ENCODE peak calls at places on chromosomes 6 and 20, in eight cellular contexts. N is HCT116, J is uterus, G is erythroblast, H is Peyer's patch, S is heart left ventricle, I is IMR-90, P is breast epithelium. C is an unnamed sample.

GRCh38 chr6:90421656-90422055 is 125.0 kb upstream of the BACH2 start:
- DNase-seq in N (no peak), J (no peak), G (no peak), H (no peak), S (no peak), I (no peak), P (no peak), C (no peak)

GRCh38 chr6:26743941-26744699 is 84.6 kb upstream of the ZNF322 start:
- DNase-seq in N (no peak), J (no peak), G (no peak), H (no peak), S (no peak), I (no peak), P (no peak), C (no peak)

GRCh38 chr20:18372296-18372695 is 84.0 kb downstream of the ZNF133 start:
- DNase-seq in N (no peak), J (no peak), G (no peak), H (no peak), S (no peak), I (no peak), P (no peak), C (no peak)

GRCh38 chr6:90811596-90812226 is 224.8 kb upstream of the MAP3K7 start:
- DNase-seq in N (no peak), J (no peak), G (no peak), H (no peak), S (no peak), I (no peak), P (no peak), C (no peak)

GRCh38 chr6:21507811-21508210 is 85.7 kb upstream of the SOX4 start:
- DNase-seq in N (peak), J (no peak), G (no peak), H (no peak), S (no peak), I (peak), P (no peak), C (no peak)

GRCh38 chr20:34249291-34249690 is 8.1 kb downstream of the ASIP start:
- DNase-seq in N (no peak), J (no peak), G (peak), H (no peak), S (no peak), I (peak), P (no peak), C (no peak)

GRCh38 chr6:63740709-63741108 is 105.1 kb downstream of the PHF3 start:
- DNase-seq in N (peak), J (no peak), G (no peak), H (no peak), S (no peak), I (peak), P (no peak), C (no peak)

GRCh38 chr20:36717657-36718056 is 28.2 kb downstream of the NDRG3 start:
- DNase-seq in N (no peak), J (no peak), G (peak), H (no peak), S (no peak), I (no peak), P (no peak), C (no peak)

GRCh38 chr6:9346923-9347322 is 911.6 kb upstream of the SLC35B3 start:
- DNase-seq in N (no peak), J (no peak), G (no peak), H (no peak), S (no peak), I (no peak), P (no peak), C (no peak)

GRCh38 chr20:57391439-57392129 is 388 bp downstream of the RBM38 start:
- DNase-seq in N (no peak), J (no peak), G (peak), H (peak), S (peak), I (no peak), P (no peak), C (peak)

GRCh38 chr6:149905371-149905910 is 7.5 kb upstream of the RAET1E start:
- DNase-seq in N (no peak), J (no peak), G (no peak), H (no peak), S (no peak), I (no peak), P (no peak), C (no peak)

GRCh38 chr6:158057213-158057987 is 75.7 kb downstream of the SYNJ2 start:
- DNase-seq in N (peak), J (no peak), G (no peak), H (no peak), S (no peak), I (peak), P (no peak), C (peak)

GRCh38 chr6:1381397-1382330 is 7.7 kb upstream of the FOXF2 start:
- DNase-seq in N (no peak), J (no peak), G (peak), H (peak), S (no peak), I (no peak), P (no peak), C (no peak)

GRCh38 chr6:150967910-150968309 is 102.4 kb downstream of the MTHFD1L start:
- DNase-seq in N (no peak), J (no peak), G (no peak), H (no peak), S (no peak), I (peak), P (no peak), C (no peak)

GRCh38 chr6:92748131-92748530 is 671.2 kb downstream of the EPHA7 start:
- DNase-seq in N (no peak), J (no peak), G (no peak), H (no peak), S (no peak), I (no peak), P (no peak), C (no peak)

GRCh38 chr6:170024940-170025339 is 265.9 kb downstream of the DLL1 start:
- DNase-seq in N (no peak), J (peak), G (no peak), H (peak), S (peak), I (peak), P (peak), C (peak)

GRCh38 chr6:148952147-148953041 is 205.6 kb downstream of the UST start:
- DNase-seq in N (no peak), J (no peak), G (no peak), H (no peak), S (no peak), I (peak), P (no peak), C (no peak)

GRCh38 chr6:36615018-36615761 is 21.0 kb downstream of the SRSF3 start:
- DNase-seq in N (peak), J (peak), G (peak), H (peak), S (no peak), I (peak), P (peak), C (peak)

GRCh38 chr6:168050861-168051586 is 28.0 kb downstream of the FRMD1 start:
- DNase-seq in N (no peak), J (no peak), G (no peak), H (no peak), S (no peak), I (no peak), P (no peak), C (no peak)

GRCh38 chr6:65566117-65566516 is 140.9 kb downstream of the EYS start:
- DNase-seq in N (no peak), J (no peak), G (peak), H (no peak), S (no peak), I (no peak), P (no peak), C (no peak)
- TF ChIP-seq POLR2A in N (no peak), J (no peak), G (no peak), H (no peak), S (no peak), I (no peak), P (no peak), C (no peak)

DNA sequence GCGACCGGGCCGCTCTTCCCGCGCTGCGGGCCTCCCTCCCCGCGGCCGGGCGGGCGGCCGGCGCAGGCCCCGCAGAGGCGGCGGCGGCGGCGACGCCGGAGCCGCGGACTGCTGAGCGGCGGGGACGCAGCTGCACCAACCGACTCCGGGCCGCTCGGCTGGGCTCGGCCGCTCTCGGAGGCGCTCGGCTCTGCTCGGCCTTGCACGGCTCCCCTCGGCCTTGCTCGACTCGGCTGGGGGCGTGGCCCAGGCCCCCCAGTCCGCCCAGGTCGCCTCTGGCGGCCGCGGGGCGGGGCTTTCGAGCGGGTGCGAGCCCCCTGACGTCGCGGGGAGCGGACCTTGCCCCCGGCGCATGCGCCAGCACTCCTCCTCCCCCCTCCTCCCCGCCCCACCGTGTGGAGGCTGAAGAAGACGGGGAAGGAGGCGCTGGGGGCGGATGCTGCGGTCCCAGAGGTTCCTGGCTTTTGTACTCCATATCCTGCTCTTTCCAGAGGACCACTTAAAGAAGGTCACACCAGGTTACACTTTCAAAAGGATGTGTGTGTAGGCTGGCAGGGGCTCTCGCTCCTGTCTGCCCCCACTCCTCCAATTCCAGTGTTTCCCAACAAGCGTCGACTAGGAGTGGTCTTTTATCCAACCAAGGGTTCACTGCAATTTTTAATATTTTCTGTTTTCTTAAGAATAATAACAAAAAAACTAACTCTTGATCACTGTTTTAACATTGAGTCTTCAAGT is at the start of gene ZHX3:
- DNase-seq in N (peak), J (peak), G (peak), H (peak), S (peak), I (peak), P (peak), C (peak)
- TF ChIP-seq POLR2A in N (no peak), J (peak), G (peak), H (peak), S (no peak), I (no peak), P (no peak), C (no peak)

GRCh38 chr6:81371929-81372328 is 380.6 kb downstream of the TENT5A start:
- DNase-seq in N (no peak), J (no peak), G (no peak), H (no peak), S (no peak), I (no peak), P (no peak), C (no peak)

GRCh38 chr6:81376745-81377144 is 375.7 kb downstream of the TENT5A start:
- DNase-seq in N (no peak), J (no peak), G (no peak), H (no peak), S (no peak), I (no peak), P (no peak), C (no peak)

DNA sequence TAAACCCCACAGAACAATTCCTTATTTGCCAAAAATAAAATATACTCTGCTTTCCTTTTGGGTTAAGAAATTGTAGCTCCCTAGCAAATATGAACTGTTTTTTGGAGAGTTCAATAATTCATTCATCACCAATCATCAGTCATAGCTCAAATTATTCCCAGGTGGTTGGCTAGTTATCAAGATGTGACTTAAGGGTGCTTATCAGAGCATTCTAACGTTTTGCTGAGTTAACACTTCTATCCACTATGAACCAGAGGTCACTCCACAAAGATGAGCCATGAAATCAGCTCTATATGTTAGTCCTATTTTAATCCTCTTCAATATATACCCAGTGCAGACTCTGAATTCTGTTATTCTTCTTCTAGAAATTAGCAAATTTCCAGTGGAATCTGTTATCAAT is 379.1 kb downstream of the TENT5A start:
- DNase-seq in N (no peak), J (no peak), G (no peak), H (no peak), S (no peak), I (no peak), P (no peak), C (no peak)
- TF ChIP-seq POLR2A in N (no peak), J (no peak), G (no peak), H (no peak), S (no peak), I (no peak), P (no peak), C (no peak)

GRCh38 chr6:144151010-144151727 is 852 bp downstream of the STX11 start:
- DNase-seq in N (no peak), J (peak), G (peak), H (no peak), S (no peak), I (no peak), P (no peak), C (no peak)
- TF ChIP-seq POLR2A in N (no peak), J (no peak), G (peak), H (peak), S (no peak), I (no peak), P (no peak), C (no peak)

C was measured in sigmoid colon.